ENCODE peak calls at places on chromosomes 7 and 10, in four cellular contexts. L is AG09309, Q is endothelial cell of umbilical vein, O is fibroblast of mammary gland. U is an unnamed sample.

GRCh38 chr7:41162612-41163011 is 540.3 kb downstream of the INHBA start:
- DNase-seq in O (peak), L (no peak), Q (no peak), U (no peak)

GRCh38 chr7:151761256-151761655 is 115.7 kb downstream of the PRKAG2 start:
- DNase-seq in O (no peak), L (no peak), Q (no peak), U (no peak)

GRCh38 chr10:104640339-104641149 is 546 bp upstream of the SORCS3 start:
- DNase-seq in O (no peak), Q (no peak), L (no peak), U (no peak)

GRCh38 chr10:3782099-3782455 is 2.9 kb downstream of the KLF6 start:
- DNase-seq in L (no peak), O (no peak), Q (no peak), U (no peak)

GRCh38 chr10:45452268-45452667 is 78.3 kb downstream of the ALOX5 start:
- DNase-seq in O (no peak), L (no peak), Q (no peak), U (no peak)

GRCh38 chr7:16428672-16429071 is 7.3 kb upstream of the CRPPA start:
- DNase-seq in Q (no peak), O (peak), L (peak), U (no peak)

GRCh38 chr7:73995330-73995729 is 32.6 kb upstream of the ELN start:
- DNase-seq in L (peak), O (peak), Q (no peak), U (peak)

GRCh38 chr7:46015107-46015868 is 94.2 kb upstream of the IGFBP3 start:
- DNase-seq in L (no peak), O (no peak), Q (no peak), U (no peak)

GRCh38 chr10:97549587-97550322 is 22.8 kb upstream of the ANKRD2 start:
- DNase-seq in L (no peak), O (no peak), Q (no peak), U (no peak)

GRCh38 chr7:111647881-111648280 is 85.6 kb upstream of the IMMP2L start:
- DNase-seq in O (peak), Q (no peak), L (no peak), U (no peak)

GRCh38 chr10:22344781-22345300 is 455 bp upstream of the SPAG6 start:
- DNase-seq in Q (no peak), L (no peak), O (no peak), U (no peak)

GRCh38 chr7:88169717-88170320 is 50.0 kb downstream of the SRI start:
- DNase-seq in L (no peak), Q (peak), O (peak), U (no peak)

GRCh38 chr7:4479367-4480039 is 202.6 kb upstream of the FOXK1 start:
- DNase-seq in L (no peak), Q (peak), O (peak), U (no peak)

GRCh38 chr7:7789551-7789988 is 71.2 kb upstream of the RPA3 start:
- DNase-seq in L (no peak), O (no peak), Q (no peak), U (no peak)

GRCh38 chr10:9987197-9987596 is 1030.5 kb upstream of the CELF2 start:
- DNase-seq in O (no peak), Q (no peak), L (no peak), U (no peak)

GRCh38 chr10:114301951-114302710 is 63.1 kb downstream of the VWA2 start:
- DNase-seq in L (no peak), Q (peak), O (no peak), U (no peak)

GRCh38 chr7:24201221-24201620 is 82.8 kb upstream of the NPY start:
- DNase-seq in L (no peak), Q (no peak), O (no peak), U (no peak)

GRCh38 chr7:141945356-141945755 is 1.4 kb downstream of the CLEC5A start:
- DNase-seq in O (peak), L (no peak), Q (no peak), U (no peak)
- TF ChIP-seq CTCF in O (no peak), L (no peak), Q (no peak), U (no peak)

DNA sequence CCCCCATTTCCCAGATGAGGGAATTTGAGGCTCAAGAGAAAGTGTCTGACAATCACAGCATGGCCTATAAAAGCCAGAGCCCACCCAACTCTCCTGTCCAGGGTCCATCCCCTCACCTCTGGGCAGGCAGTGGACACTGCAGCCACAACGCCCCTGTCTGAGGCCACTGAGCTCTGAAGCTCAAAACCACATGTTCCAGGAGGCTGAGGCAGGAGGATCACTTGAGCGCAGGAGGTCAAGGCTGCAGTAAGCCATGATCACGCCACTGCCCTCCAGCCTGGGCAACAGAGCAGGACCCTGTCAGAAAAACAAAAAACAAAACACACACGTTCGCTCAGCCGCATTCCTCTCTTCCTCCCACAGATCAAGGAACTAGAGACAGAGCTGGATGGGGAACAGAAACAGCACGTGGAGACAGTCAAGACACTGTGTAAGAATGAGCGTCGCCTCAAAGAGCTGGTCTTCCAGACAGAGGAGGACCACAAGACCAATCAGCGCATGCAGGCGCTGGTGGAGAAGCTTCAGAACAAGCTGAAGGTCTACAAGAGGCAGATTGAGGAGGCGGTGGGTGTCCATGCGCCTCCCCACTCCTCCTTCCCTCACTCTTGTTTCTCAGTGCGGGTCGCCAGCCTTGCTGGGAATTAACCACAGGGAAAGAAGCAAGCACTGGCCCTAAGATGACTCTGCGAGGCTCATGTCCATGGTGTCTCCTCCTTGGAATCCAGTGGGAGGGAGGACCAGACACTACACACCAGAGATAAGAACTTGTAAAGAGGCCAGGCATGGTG is 20.0 kb upstream of the ARPC1A start:
- DNase-seq in L (no peak), O (no peak), Q (no peak), U (no peak)
- H3K4me3 ChIP-seq in L (no peak), O (no peak), Q (no peak), U (no peak)

DNA sequence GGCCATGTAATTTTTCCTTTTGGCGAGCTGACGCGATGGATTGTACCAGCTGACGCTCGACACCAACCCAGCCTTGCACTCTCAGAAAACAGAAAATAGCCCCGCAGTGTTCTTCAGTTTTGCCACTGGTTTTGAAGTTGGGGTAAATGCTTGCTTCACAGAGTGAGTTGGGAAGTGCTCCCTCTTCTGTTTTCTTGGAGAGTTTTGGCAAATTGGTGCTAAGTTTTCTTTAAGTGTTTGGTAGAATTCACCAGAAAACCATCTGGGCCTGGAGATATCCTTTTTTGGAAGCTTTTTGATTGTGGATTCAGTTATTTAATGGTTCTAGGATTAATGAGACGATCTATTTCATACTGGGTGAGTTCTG is 252.8 kb downstream of the ELFN1 start:
- DNase-seq in O (peak), L (no peak), Q (no peak), U (no peak)
- TF ChIP-seq CTCF in O (peak), L (peak), Q (no peak), U (no peak)

DNA sequence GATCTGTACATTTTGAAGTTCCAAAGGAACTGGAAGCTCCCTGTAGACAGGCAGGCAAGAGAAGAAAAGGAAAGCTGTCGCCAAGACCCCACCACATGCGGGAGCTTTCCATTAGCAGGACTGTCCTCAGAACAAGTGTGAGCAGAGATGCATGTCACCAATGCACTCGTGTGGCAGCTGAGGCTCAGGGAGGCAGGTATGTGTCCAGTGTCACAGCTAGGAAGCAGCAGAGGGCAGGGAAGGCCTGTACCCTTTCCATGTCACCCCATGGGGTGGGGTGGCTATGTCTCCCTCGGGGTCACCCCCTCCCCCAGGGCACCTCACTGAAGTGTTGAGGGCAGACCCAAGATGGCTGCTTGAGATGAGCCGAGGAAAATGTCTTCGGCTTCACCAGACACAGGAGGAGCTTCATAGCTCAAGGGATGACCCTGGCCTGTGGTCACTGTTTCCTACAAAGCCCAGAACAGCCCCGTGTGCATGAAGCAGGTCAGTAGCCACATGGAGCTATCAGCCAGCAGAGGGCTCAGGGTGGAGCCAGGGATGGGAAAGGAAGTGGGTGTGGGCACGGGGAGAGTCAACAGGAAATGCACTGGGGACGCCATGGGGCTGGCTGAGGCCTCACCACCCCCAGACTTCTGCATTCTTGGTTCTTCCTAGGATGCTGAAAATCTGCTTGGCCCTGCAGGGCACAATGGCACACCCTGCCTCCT is 96.6 kb downstream of the FAM53B start:
- DNase-seq in L (no peak), O (peak), Q (peak), U (no peak)
- H3K4me3 ChIP-seq in L (no peak), O (no peak), Q (no peak), U (no peak)